ENCODE peak calls at places on chromosomes 13 and 19, in four cellular contexts. I, R, P and L are unnamed samples.

GRCh38 chr13:36341718-36342117 is 4.5 kb downstream of the SPART start:
- DNase-seq in I (no peak), R (no peak), P (peak; percentile 8), L (no peak)

GRCh38 chr19:8243146-8243545 is 34.0 kb downstream of the CERS4 start:
- DNase-seq in P (no peak), R (no peak), I (no peak), L (no peak)

GRCh38 chr19:4379383-4380253 is 20.7 kb downstream of the SH3GL1 start:
- DNase-seq in P (no peak), I (no peak), R (peak; percentile 68), L (no peak)

GRCh38 chr19:32971715-32972540 is at the start of the genes CEP89 and FAAP24:
- DNase-seq in P (peak; percentile 100), R (peak; percentile 94), I (peak; percentile 97), L (peak; percentile 97)

GRCh38 chr19:18392417-18392816 is 5.0 kb downstream of the LRRC25 start:
- DNase-seq in R (no peak), I (peak; percentile 56), P (no peak), L (no peak)

GRCh38 chr19:47296036-47296435 is 13.6 kb upstream of the C5AR1 start:
- DNase-seq in I (peak; percentile 83), P (peak; percentile 66), R (peak; percentile 84), L (peak; percentile 58)

GRCh38 chr13:50319603-50320296 is 304.5 kb downstream of the KCNRG start:
- DNase-seq in I (no peak), R (no peak), P (no peak), L (no peak)

GRCh38 chr13:35485451-35485850 is 9.0 kb upstream of the MAB21L1 start:
- DNase-seq in R (no peak), I (no peak), P (no peak), L (no peak)